ENCODE peak calls at places on chromosomes 3 and 15, in six cellular contexts. L is HepG2, J is HCT116, H is GM12878, I is K562, G is GM23338. T is an unnamed sample.

GRCh38 chr3:177930771-177931170 is 605.5 kb upstream of the KCNMB2 start:
- ATAC-seq in L (no peak), J (no peak), H (no peak), I (no peak), G (no peak), T (no peak)

GRCh38 chr3:119181765-119182164 is 8.4 kb downstream of the UPK1B start:
- ATAC-seq in L (no peak), J (no peak), H (no peak), I (no peak), G (peak), T (no peak)

GRCh38 chr15:22871481-22872076 is 33.1 kb downstream of the NIPA2 start:
- ATAC-seq in L (peak), J (no peak), H (peak), I (peak), G (no peak), T (no peak)

GRCh38 chr3:181916018-181916417 is 204.3 kb downstream of the SOX2 start:
- ATAC-seq in L (no peak), J (no peak), H (no peak), I (no peak), G (peak), T (no peak)

GRCh38 chr3:43531835-43532234 is 90.0 kb downstream of the ANO10 start:
- ATAC-seq in L (no peak), J (no peak), H (no peak), I (no peak), G (no peak), T (no peak)

GRCh38 chr15:99566157-99566900 is 545 bp downstream of the MEF2A start:
- ATAC-seq in L (peak), J (peak), H (peak), I (peak), G (peak), T (no peak)

GRCh38 chr15:98123834-98124233 is 163.3 kb downstream of the ARRDC4 start:
- ATAC-seq in L (no peak), J (no peak), H (no peak), I (no peak), G (no peak), T (no peak)

GRCh38 chr3:191302451-191302850 is 26.7 kb upstream of the CCDC50 start:
- ATAC-seq in L (no peak), J (no peak), H (no peak), I (no peak), G (no peak), T (no peak)

GRCh38 chr3:141052570-141053069 is 1.5 kb downstream of the SPSB4 start:
- ATAC-seq in L (no peak), J (no peak), H (no peak), I (no peak), G (peak), T (peak)

GRCh38 chr3:102179321-102180290 is 255.2 kb upstream of the ZPLD1 start:
- ATAC-seq in L (no peak), J (no peak), H (peak), I (no peak), G (no peak), T (no peak)

GRCh38 chr15:87715252-87715651 is 541.3 kb downstream of the NTRK3 start:
- ATAC-seq in L (no peak), J (no peak), H (no peak), I (no peak), G (no peak), T (no peak)

GRCh38 chr15:78790027-78790426 is 21.2 kb downstream of the ADAMTS7 start:
- ATAC-seq in L (peak), J (peak), H (peak), I (peak), G (no peak), T (no peak)

DNA sequence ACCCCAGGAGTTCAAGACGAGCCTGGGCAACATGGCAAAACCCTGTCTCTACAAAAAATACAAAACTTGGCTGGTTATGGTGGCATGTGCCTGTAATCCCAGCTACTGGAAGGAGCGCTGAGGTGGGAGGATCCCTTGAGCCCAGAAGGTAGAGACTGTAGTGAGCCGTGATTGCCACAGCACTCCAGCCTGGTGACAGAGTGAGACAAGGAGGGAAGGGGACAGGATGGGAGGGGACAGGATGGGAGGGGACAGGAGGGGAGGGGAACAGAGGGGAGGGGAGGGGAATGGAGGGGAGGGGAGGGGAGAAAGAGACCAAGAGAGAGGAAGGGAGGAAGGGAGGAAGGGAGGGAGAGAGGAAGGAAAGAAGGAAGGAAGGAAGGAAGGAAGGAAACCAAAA is 11.0 kb downstream of the COLQ start:
- ATAC-seq in L (no peak), J (no peak), H (no peak), I (no peak), G (peak), T (no peak)
- TF ChIP-seq CTCF in L (no peak), J (no peak), H (no peak), I (no peak), G (no peak), T (no peak)

GRCh38 chr3:11331101-11331500 is 58.9 kb downstream of the ATG7 start:
- ATAC-seq in L (no peak), J (no peak), H (no peak), I (no peak), G (no peak), T (no peak)
- TF ChIP-seq POLR2AphosphoS5 in L (no peak), J (no peak), H (no peak), I (no peak), G (no peak), T (no peak)

GRCh38 chr3:86950717-86951116 is 40.2 kb downstream of the VGLL3 start:
- ATAC-seq in L (no peak), J (no peak), H (no peak), I (no peak), G (no peak), T (no peak)
- TF ChIP-seq CTCF in L (no peak), J (no peak), H (no peak), I (no peak), G (no peak), T (no peak)

DNA sequence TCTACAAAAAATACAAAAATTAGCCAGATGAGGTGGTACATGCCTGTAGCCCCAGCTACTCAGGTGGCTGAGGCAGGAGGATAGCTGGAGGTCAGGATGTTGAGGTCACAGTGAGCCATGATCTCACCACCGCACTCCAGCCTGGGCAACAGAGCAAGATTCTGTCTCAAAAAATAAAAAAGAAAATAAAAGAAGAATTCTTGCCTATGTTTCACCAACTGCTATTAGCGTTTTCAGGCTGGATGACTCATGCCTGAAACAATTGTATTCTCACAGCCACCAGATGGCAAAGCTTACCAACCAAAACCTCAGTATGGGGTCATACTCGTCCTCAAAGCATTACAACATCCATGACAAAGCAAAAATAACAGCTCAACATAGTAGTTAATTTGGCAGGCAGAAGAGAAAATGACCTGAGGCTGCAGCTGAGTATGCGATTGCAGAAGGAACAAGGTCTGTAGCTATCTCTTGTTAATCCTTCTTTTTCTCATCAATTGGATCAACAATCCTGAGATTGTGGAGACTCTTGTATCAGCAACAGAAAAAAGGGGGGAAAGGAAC is 52.2 kb downstream of the TP53BP1 start:
- ATAC-seq in L (peak), J (peak), H (peak), I (peak), G (peak), T (peak)
- TF ChIP-seq POLR2AphosphoS5 in L (no peak), J (no peak), H (no peak), I (no peak), G (no peak), T (peak)

GRCh38 chr15:28273468-28273867 is 48.5 kb downstream of the HERC2 start:
- ATAC-seq in L (no peak), J (no peak), H (no peak), I (peak), G (peak), T (no peak)
- TF ChIP-seq CTCF in L (no peak), J (peak), H (no peak), I (no peak), G (no peak), T (peak)

GRCh38 chr3:21435871-21436270 is 315.1 kb downstream of the ZNF385D start:
- ATAC-seq in L (no peak), J (no peak), H (peak), I (no peak), G (no peak), T (no peak)
- TF ChIP-seq POLR2AphosphoS5 in L (no peak), J (no peak), H (no peak), I (no peak), G (no peak), T (no peak)

GRCh38 chr3:14863324-14864100 is 44.8 kb downstream of the FGD5 start:
- ATAC-seq in L (peak), J (peak), H (peak), I (peak), G (peak), T (no peak)
- TF ChIP-seq CTCF in L (peak), J (peak), H (peak), I (peak), G (peak), T (no peak)

GRCh38 chr3:24220859-24221657 is 273.6 kb downstream of the THRB start:
- ATAC-seq in L (no peak), J (no peak), H (peak), I (no peak), G (peak), T (peak)
- TF ChIP-seq POLR2AphosphoS5 in L (no peak), J (no peak), H (no peak), I (no peak), G (no peak), T (peak)

GRCh38 chr3:123161167-123161566 is 40.6 kb upstream of the SEC22A start:
- ATAC-seq in L (no peak), J (peak), H (no peak), I (peak), G (peak), T (no peak)
- TF ChIP-seq CTCF in L (peak), J (peak), H (no peak), I (no peak), G (peak), T (no peak)

GRCh38 chr3:45029216-45029615 is 3.1 kb downstream of the CLEC3B start:
- ATAC-seq in L (no peak), J (no peak), H (peak), I (no peak), G (no peak), T (no peak)

GRCh38 chr3:45027406-45027805 is 1.3 kb downstream of the CLEC3B start:
- ATAC-seq in L (no peak), J (no peak), H (no peak), I (no peak), G (no peak), T (no peak)

GRCh38 chr3:45026038-45026437 is at the start of gene CLEC3B:
- ATAC-seq in L (no peak), J (no peak), H (no peak), I (no peak), G (no peak), T (peak)

GRCh38 chr3:45024601-45025262 is 1.4 kb upstream of the CLEC3B start:
- ATAC-seq in L (no peak), J (no peak), H (no peak), I (no peak), G (no peak), T (no peak)

GRCh38 chr3:45026957-45027356 is 854 bp downstream of the CLEC3B start:
- ATAC-seq in L (peak), J (no peak), H (peak), I (peak), G (peak), T (peak)
- TF ChIP-seq POLR2AphosphoS5 in L (no peak), J (no peak), H (no peak), I (no peak), G (no peak), T (no peak)